ENCODE peak calls at places on chromosomes 3 and 15, in four cellular contexts. G is K562, F is HepG2, C is HCT116. B is an unnamed sample. For H3K4me1, the result is how much of the 10 kb centered on the place peaks cover.

GRCh38 chr15:68629519-68630204 is 50.9 kb downstream of the CORO2B start:
- DNase-seq in F (no peak), C (no peak), G (no peak), B (no peak)

GRCh38 chr3:41751597-41751996 is 210.3 kb downstream of the ULK4 start:
- DNase-seq in G (no peak), C (no peak), F (no peak), B (no peak)

GRCh38 chr3:137770821-137771399 is 6.8 kb downstream of the SOX14 start:
- DNase-seq in C (no peak), F (no peak), G (no peak), B (no peak)

GRCh38 chr3:56131976-56132590 is 336.2 kb downstream of the ERC2 start:
- DNase-seq in C (peak), F (peak), G (peak), B (peak)

GRCh38 chr15:71800835-71801745 is 9.3 kb upstream of the NR2E3 start:
- DNase-seq in C (peak), G (peak), F (peak), B (peak)

GRCh38 chr3:63731866-63732265 is 79.4 kb downstream of the SNTN start:
- DNase-seq in F (no peak), G (no peak), C (no peak), B (no peak)

GRCh38 chr3:183306798-183307671 is 54.0 kb downstream of the B3GNT5 start:
- DNase-seq in C (no peak), F (no peak), G (peak), B (no peak)

GRCh38 chr3:177306252-177306651 is 109.0 kb upstream of the TBL1XR1 start:
- DNase-seq in C (no peak), F (no peak), G (no peak), B (no peak)

GRCh38 chr15:63250312-63250965 is 27.0 kb upstream of the APH1B start:
- DNase-seq in F (no peak), C (no peak), G (no peak), B (no peak)

GRCh38 chr15:52421029-52421428 is 107.7 kb downstream of the MYO5A start:
- DNase-seq in G (no peak), C (no peak), F (no peak), B (no peak)

GRCh38 chr15:70902105-70902504 is 9.5 kb downstream of the LRRC49 start:
- DNase-seq in C (peak), F (no peak), G (no peak), B (peak)

GRCh38 chr3:69204315-69204957 is 82.0 kb upstream of the LMOD3 start:
- DNase-seq in C (no peak), F (peak), G (no peak), B (no peak)

GRCh38 chr3:177193706-177194268 is 3.5 kb downstream of the TBL1XR1 start:
- DNase-seq in F (no peak), C (no peak), G (no peak), B (no peak)

GRCh38 chr3:64238971-64239667 is 13.9 kb upstream of the PRICKLE2 start:
- DNase-seq in G (no peak), F (peak), C (no peak), B (peak)

GRCh38 chr3:13227315-13228165 is 154.3 kb upstream of the IQSEC1 start:
- DNase-seq in C (no peak), F (no peak), G (no peak), B (no peak)

GRCh38 chr15:33119263-33119662 is 75.3 kb downstream of the FMN1 start:
- DNase-seq in F (no peak), G (no peak), C (no peak), B (no peak)

GRCh38 chr3:141271279-141272033 is 39.8 kb downstream of the PXYLP1 start:
- DNase-seq in C (no peak), G (no peak), F (peak), B (no peak)

GRCh38 chr15:45183001-45183400 is 4.8 kb downstream of the SHF start:
- DNase-seq in G (no peak), C (no peak), F (no peak), B (no peak)

GRCh38 chr3:59046839-59047238 is 3.0 kb downstream of the CFAP20DC start:
- DNase-seq in F (no peak), C (no peak), G (no peak), B (no peak)

GRCh38 chr3:134094491-134094890 is 64.8 kb upstream of the SLCO2A1 start:
- DNase-seq in F (no peak), C (no peak), G (no peak), B (no peak)

GRCh38 chr3:20254268-20255117 is 68.5 kb upstream of the SGO1 start:
- DNase-seq in F (no peak), C (no peak), G (no peak), B (no peak)

GRCh38 chr15:77387355-77388105 is 32.4 kb downstream of the PEAK1 start:
- DNase-seq in G (no peak), F (no peak), C (no peak), B (no peak)

GRCh38 chr15:38564557-38565286 is at the start of gene RASGRP1:
- DNase-seq in G (peak), C (no peak), F (peak), B (no peak)

GRCh38 chr15:38560456-38560926 is 4.1 kb downstream of the RASGRP1 start:
- DNase-seq in G (no peak), C (no peak), F (no peak), B (no peak)

GRCh38 chr15:38565287-38565670 is 665 bp upstream of the RASGRP1 start:
- DNase-seq in C (no peak), F (no peak), G (no peak), B (no peak)

GRCh38 chr15:38562278-38562677 is 2.3 kb downstream of the RASGRP1 start:
- DNase-seq in G (no peak), C (no peak), F (no peak), B (no peak)

GRCh38 chr15:38563723-38564519 is 693 bp downstream of the RASGRP1 start:
- DNase-seq in C (peak), F (no peak), G (peak), B (no peak)
- H3K4me1 ChIP-seq in C (under half), F (under half), G (under half), B (under half)

GRCh38 chr3:169071003-169071402 is 592.5 kb downstream of the MECOM start:
- DNase-seq in G (no peak), C (no peak), F (no peak), B (no peak)
- H3K4me3 ChIP-seq in G (no peak), C (no peak), F (no peak), B (no peak)

GRCh38 chr3:10555263-10555662 is 49.9 kb upstream of the ATP2B2 start:
- DNase-seq in C (no peak), F (no peak), G (no peak), B (no peak)
- TF ChIP-seq ZNF274 in C (no peak), F (no peak), G (no peak), B (no peak)

DNA sequence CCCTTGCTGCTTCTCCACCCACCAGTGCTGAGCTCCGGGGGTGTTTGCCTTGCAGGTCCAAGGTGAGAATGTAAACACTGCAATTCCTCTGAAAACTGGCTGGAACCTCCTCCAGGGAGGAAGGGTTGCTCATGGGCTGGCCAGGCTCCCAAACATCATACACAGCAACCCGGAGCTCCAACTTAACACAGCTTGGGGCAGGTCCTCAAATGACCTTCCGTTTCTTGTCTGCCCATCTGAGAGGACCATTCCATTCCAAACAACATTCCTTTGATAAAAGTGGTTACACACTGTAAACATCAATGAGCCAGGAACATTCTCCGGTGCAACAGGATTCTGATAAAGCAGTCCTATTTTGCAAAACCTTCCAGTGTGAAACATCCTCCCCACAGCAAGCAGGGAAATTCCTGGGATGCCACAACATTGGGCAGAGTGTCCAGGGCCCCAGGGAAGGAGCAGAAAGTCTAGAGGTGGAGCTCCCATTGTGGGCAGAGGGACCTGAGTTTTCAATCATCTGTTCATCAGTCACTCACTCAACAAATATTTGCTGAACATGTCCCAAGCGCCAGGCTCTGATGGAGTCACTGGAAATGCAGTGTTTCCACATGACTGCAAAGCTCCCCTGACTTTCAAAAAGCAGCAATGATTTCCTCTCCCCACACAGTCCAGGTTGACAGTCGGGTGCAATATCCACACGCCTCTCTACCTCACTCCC is 7.3 kb upstream of the HEG1 start:
- DNase-seq in C (no peak), F (peak), G (no peak), B (no peak)
- H3K4me1 ChIP-seq in C (under half), F (half or more), G (under half), B (under half)

B was measured in NT2/D1.